ENCODE peak calls at places on chromosome 9, in seven cellular contexts. K is suprapubic skin, M is HepG2, N is transverse colon, D is stomach, O is sigmoid colon, A is GM12878. Y is an unnamed sample. For H3K4me1, the result is how much of the 10 kb centered on the place peaks cover.

GRCh38 chr9:71709384-71709783 is 58.9 kb downstream of the CEMIP2 start:
- DNase-seq in M (no peak), N (no peak), D (no peak), O (no peak), A (no peak), K (no peak), Y (no peak)

GRCh38 chr9:134313470-134313869 is 12.8 kb upstream of the RXRA start:
- DNase-seq in O (peak), K (peak), D (no peak), M (no peak), A (no peak), N (no peak), Y (no peak)

GRCh38 chr9:33162721-33163311 is 4.3 kb downstream of the B4GALT1 start:
- DNase-seq in O (peak), N (peak), M (peak), K (peak), A (no peak), D (peak), Y (no peak)

GRCh38 chr9:2819165-2819564 is 24.7 kb downstream of the PUM3 start:
- DNase-seq in K (no peak), M (no peak), N (no peak), A (no peak), D (no peak), O (no peak), Y (no peak)

GRCh38 chr9:129493714-129494047 is 127.2 kb downstream of the C9orf50 start:
- DNase-seq in O (no peak), D (no peak), M (no peak), N (no peak), K (no peak), A (no peak), Y (no peak)

GRCh38 chr9:19127881-19128719 is 808 bp upstream of the PLIN2 start:
- DNase-seq in O (peak), K (peak), N (peak), D (peak), A (no peak), M (no peak), Y (no peak)

GRCh38 chr9:23232831-23233230 is 593.2 kb downstream of the ELAVL2 start:
- DNase-seq in A (no peak), N (no peak), M (no peak), D (no peak), K (no peak), O (no peak), Y (no peak)

GRCh38 chr9:120729796-120730195 is 15.5 kb upstream of the MEGF9 start:
- DNase-seq in N (no peak), M (peak), A (no peak), O (no peak), D (no peak), K (no peak), Y (no peak)

GRCh38 chr9:113515862-113516261 is 52.3 kb downstream of the RGS3 start:
- DNase-seq in D (no peak), M (no peak), O (no peak), K (no peak), A (no peak), N (no peak), Y (no peak)

GRCh38 chr9:125747053-125747764 is at the start of gene PBX3:
- DNase-seq in N (peak), M (no peak), O (peak), D (peak), K (peak), A (no peak), Y (no peak)
- TF ChIP-seq EP300 in N (no peak), M (no peak), O (no peak), D (no peak), K (no peak), A (no peak), Y (no peak)

GRCh38 chr9:106857811-106858470 is 5.0 kb upstream of the ZNF462 start:
- DNase-seq in K (no peak), O (no peak), D (no peak), A (no peak), M (no peak), N (no peak), Y (no peak)

GRCh38 chr9:106860731-106861584 is 2.0 kb upstream of the ZNF462 start:
- DNase-seq in N (peak), K (no peak), A (no peak), D (no peak), O (peak), M (no peak), Y (no peak)

GRCh38 chr9:106862115-106862945 is 636 bp upstream of the ZNF462 start:
- DNase-seq in N (peak), A (no peak), D (no peak), M (no peak), K (no peak), O (peak), Y (no peak)

GRCh38 chr9:106861585-106862114 is 1.3 kb upstream of the ZNF462 start:
- DNase-seq in D (no peak), K (no peak), M (no peak), N (no peak), A (no peak), O (no peak), Y (no peak)

GRCh38 chr9:106859957-106860715 is 2.8 kb upstream of the ZNF462 start:
- DNase-seq in N (peak), A (no peak), O (peak), M (no peak), D (no peak), K (peak), Y (no peak)
- TF ChIP-seq POLR2AphosphoS5 in N (peak), A (no peak), O (no peak), M (no peak), D (no peak), K (no peak), Y (peak)

DNA sequence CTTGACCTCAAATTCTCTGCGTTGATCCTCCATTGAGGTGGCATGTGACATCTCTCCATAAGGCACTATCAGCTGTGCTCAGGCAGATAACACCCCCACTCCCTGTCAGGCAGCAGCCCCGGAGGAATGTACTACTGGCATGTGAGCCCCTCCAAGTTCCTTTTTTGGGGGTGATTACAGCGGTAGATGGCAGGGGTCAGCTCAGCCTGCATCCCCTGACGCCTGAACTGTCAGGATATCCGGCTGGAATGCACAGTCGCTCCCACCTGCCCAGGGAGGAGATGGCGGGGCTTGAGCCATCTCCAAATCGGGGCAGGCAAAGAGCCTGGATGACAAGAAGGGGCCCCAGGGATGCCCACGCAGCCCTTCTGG is 40.8 kb downstream of the FAM78A start:
- DNase-seq in O (peak), N (no peak), K (no peak), M (no peak), D (no peak), A (no peak), Y (no peak)
- H3K4me1 ChIP-seq in O (under half), N (under half), K (under half), M (under half), D (under half), A (under half), Y (under half)

GRCh38 chr9:132978451-132979087 is at the start of gene GFI1B:
- DNase-seq in N (no peak), K (no peak), O (no peak), M (no peak), D (no peak), A (no peak), Y (no peak)

GRCh38 chr9:132982508-132982907 is 4.0 kb downstream of the GFI1B start:
- DNase-seq in A (no peak), K (no peak), D (no peak), O (no peak), N (no peak), M (no peak), Y (no peak)

GRCh38 chr9:132973713-132974112 is 4.8 kb upstream of the GFI1B start:
- DNase-seq in N (no peak), D (no peak), K (no peak), A (no peak), O (no peak), M (no peak), Y (no peak)

GRCh38 chr9:132976571-132976970 is 1.9 kb upstream of the GFI1B start:
- DNase-seq in A (no peak), K (no peak), N (no peak), M (no peak), O (no peak), D (no peak), Y (no peak)

DNA sequence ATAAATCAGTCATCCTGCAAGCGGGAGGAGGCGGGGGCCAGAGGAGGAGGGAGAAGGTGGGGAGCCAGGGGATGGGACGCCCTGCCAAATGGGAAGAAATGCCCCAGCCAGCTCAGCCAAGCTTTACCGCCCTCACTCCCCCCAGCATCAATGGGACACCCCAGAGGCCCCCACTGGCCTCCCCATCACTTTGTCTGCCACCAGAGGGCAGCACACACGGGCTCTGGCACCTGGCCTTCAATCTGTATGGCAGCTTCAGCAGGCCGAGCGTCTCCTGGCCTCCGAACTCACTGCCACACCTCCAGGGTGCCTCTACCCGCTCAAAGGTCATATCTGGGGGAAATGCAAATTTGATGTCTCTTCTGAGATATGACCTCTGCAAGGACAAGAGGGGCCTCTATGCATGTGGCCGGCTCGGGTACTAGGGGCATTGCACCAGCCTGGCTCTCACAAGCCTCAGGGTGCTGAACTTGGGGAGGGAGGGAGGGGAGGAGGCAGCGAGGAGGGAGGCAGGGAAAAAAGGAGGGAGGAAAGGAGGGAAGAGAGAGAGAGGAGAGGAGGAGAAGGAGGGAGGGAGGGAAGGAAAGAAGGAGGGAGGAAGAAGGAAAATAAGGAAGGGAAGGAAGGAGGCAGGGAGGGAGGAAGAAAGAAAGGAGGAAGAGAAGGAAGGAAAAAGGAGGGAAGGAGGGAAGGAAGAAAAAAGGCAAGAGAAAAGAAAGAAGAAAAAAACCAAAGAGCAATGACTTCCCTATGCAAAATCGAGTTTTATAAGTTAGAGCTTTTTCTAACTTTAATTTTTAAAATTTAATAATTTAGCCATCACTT is 656 bp upstream of the GFI1B start:
- DNase-seq in O (no peak), D (peak), M (peak), A (no peak), N (peak), K (no peak), Y (no peak)
- TF ChIP-seq EP300 in O (no peak), D (no peak), M (no peak), A (no peak), N (no peak), K (no peak), Y (no peak)

GRCh38 chr9:131260751-131261452 is 15.4 kb downstream of the FAM78A start:
- DNase-seq in N (no peak), O (no peak), A (no peak), M (no peak), D (no peak), K (no peak), Y (no peak)

GRCh38 chr9:131264231-131264630 is 12.1 kb downstream of the FAM78A start:
- DNase-seq in D (no peak), K (no peak), N (no peak), A (no peak), O (no peak), M (no peak), Y (no peak)

GRCh38 chr9:131263701-131264100 is 12.6 kb downstream of the FAM78A start:
- DNase-seq in A (no peak), M (no peak), N (no peak), K (no peak), D (no peak), O (no peak), Y (no peak)

GRCh38 chr9:131259916-131260597 is 16.3 kb downstream of the FAM78A start:
- DNase-seq in M (no peak), O (no peak), N (no peak), D (no peak), A (no peak), K (no peak), Y (no peak)

DNA sequence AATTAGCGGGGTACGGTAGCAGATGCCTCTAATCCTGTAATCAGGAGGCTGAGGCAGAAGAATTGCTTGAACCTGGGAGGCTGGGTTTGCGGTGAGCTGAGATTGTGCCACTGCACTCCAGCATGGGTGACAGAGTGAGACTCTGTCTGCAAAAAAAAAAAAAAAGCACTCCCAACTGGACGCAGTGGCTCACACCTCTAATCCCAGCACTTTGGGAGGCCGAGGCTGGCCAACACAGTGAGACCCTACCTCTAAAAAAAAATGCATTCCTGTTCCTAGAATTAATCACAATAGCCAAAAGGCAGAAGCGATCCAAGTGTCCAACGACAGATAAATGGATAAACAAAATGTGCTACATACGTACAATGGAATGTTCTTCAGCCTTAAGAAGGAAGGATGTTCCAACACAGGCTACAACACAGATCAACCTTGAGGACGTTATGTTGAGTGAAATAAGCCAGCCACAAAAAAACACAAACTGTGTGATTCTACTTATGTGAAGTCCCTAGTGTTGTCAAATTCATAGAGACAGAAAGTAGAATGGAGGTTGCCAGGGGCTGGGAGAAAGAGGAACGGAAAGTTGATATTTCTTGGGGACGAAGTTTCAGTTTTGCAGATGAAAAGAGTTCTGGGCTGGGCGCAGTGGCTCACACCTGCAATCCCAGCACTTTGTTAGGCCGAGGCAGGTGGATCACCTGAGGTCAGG is 13.8 kb downstream of the FAM78A start:
- DNase-seq in N (peak), O (no peak), A (no peak), M (no peak), K (no peak), D (no peak), Y (no peak)
- TF ChIP-seq POLR2AphosphoS5 in N (no peak), O (no peak), A (no peak), M (no peak), K (no peak), D (no peak), Y (no peak)

DNA sequence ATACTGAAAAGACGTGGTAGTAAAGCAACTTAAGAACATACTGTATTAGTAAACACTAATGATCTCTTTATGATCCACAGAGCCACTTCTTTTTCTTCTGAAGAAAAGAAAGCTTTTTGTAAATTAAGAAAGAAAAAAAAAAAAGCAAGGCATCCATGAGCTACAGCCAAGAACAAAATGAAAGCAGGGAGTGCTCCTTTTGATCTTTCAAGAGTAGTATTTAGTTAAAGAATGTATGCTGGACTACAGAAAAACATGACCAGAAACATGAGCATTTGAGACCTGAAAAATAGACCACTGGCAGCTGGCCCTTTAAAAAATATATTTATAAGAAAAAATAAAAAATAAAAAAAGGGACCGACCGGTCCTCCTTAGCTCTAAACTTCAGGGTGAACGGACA is 348.6 kb downstream of the GLIS3 start:
- DNase-seq in A (no peak), O (no peak), D (no peak), K (no peak), N (no peak), M (no peak), Y (no peak)
- H3K4me1 ChIP-seq in A (under half), O (under half), D (under half), K (under half), N (under half), M (under half), Y (under half)

GRCh38 chr9:132183134-132183533 is 21.3 kb downstream of the NTNG2 start:
- DNase-seq in N (no peak), D (no peak), K (no peak), A (no peak), M (no peak), O (no peak), Y (no peak)

GRCh38 chr9:132185164-132186009 is 23.5 kb downstream of the NTNG2 start:
- DNase-seq in M (no peak), K (no peak), A (no peak), D (no peak), O (no peak), N (no peak), Y (no peak)

GRCh38 chr9:132183715-132184114 is 21.9 kb downstream of the NTNG2 start:
- DNase-seq in N (no peak), K (no peak), O (no peak), A (no peak), D (no peak), M (no peak), Y (no peak)

GRCh38 chr9:132182609-132183073 is 20.8 kb downstream of the NTNG2 start:
- DNase-seq in N (no peak), O (no peak), K (no peak), D (no peak), M (no peak), A (no peak), Y (no peak)

DNA sequence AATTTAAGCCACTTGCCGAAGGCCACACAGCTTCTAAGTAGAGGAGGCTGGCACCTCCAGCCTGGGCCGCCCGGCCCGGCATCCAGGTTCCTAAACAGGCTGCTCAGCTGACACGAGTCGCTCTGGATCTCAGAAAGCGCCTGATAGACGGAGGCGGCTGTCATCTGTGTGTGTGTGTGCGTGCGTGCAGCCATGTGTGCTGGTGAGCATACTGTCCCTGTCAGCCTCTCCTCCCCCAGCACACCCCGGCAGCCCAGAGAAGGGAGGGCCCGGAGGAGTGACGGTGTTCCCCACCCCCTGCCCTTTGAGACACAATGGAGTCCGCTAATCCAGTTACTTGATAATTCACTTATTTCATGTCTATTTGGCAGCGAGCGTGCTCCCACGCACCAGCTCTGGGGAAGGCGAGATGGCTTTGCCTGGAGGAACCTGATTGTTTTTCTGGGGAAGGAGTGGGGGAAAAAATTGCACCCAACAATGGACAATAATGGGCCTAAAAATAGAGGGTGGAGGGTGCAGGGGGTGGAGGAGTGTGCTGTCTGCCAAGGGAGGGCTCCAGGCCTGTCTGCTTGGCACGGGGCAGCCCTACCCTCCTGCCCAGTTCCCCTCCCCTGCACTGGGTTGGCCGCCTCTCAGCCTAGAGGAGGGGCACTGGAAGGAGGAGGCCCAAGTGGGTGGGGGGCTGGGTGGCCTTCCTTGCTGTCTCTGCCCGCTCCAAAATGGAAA is 20.1 kb downstream of the NTNG2 start:
- DNase-seq in K (no peak), D (no peak), M (no peak), N (no peak), A (no peak), O (no peak), Y (no peak)
- TF ChIP-seq EP300 in K (no peak), D (no peak), M (no peak), N (no peak), A (no peak), O (no peak), Y (no peak)

DNA sequence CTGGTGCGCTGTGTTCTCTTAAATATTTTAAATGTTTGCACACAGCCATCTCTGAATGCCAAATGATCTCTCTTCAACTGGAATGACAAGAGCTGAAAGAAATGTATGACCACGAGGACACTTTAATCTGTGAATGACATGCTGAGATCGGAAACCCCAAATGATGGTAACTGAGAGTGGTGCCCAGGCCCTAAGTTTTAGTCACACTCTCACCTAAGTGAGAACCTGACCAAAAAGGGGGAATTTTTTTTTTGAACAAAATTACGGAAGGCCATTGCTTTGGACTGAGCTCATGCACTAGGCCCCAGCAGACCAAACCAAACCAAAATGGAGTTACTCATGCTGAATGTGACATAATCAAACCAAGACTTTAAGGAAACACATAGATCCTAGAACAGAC is 167.1 kb upstream of the TUT7 start:
- DNase-seq in N (no peak), O (no peak), M (no peak), K (no peak), A (no peak), D (no peak), Y (no peak)
- TF ChIP-seq POLR2AphosphoS5 in N (no peak), O (no peak), M (no peak), K (no peak), A (no peak), D (no peak), Y (no peak)